ENCODE peak calls at places on chromosomes 3 and 15, in eight cellular contexts. F, W, X, N, B, I, K and Y are unnamed samples.

GRCh38 chr3:124084398-124084881 is 92.5 kb upstream of the ROPN1 start:
- DNase-seq in F (peak; percentile 33), W (no peak), X (no peak), N (no peak), B (no peak), I (no peak), K (peak; percentile 61), Y (no peak)

GRCh38 chr15:83626171-83626802 is 27.6 kb upstream of the ADAMTSL3 start:
- DNase-seq in F (no peak), W (no peak), X (no peak), N (no peak), B (no peak), I (no peak), K (no peak), Y (no peak)

GRCh38 chr3:8769088-8769822 is at the start of gene OXTR:
- DNase-seq in F (peak; percentile 69), W (peak; percentile 61), X (peak; percentile 41), N (no peak), B (peak; percentile 88), I (peak; percentile 68), K (peak; percentile 42), Y (peak; percentile 86)

GRCh38 chr15:90540768-90541167 is 11.0 kb downstream of the CRTC3 start:
- DNase-seq in F (no peak), W (no peak), X (no peak), N (no peak), B (no peak), I (no peak), K (no peak), Y (no peak)

GRCh38 chr3:170585008-170585936 is 603 bp downstream of the SLC7A14 start:
- DNase-seq in F (no peak), W (no peak), X (no peak), N (no peak), B (peak; percentile 7), I (no peak), K (no peak), Y (no peak)

GRCh38 chr15:63504979-63505841 is 817 bp downstream of the USP3 start:
- DNase-seq in F (peak; percentile 62), W (peak; percentile 53), X (no peak), N (peak; percentile 81), B (peak; percentile 50), I (peak; percentile 54), K (no peak), Y (peak; percentile 58)

GRCh38 chr3:179026636-179027035 is 45.0 kb downstream of the ZMAT3 start:
- DNase-seq in F (peak; percentile 32), W (no peak), X (no peak), N (no peak), B (no peak), I (no peak), K (no peak), Y (peak; percentile 68)

GRCh38 chr3:197343111-197343510 is 44.7 kb upstream of the DLG1 start:
- DNase-seq in F (no peak), W (no peak), X (no peak), N (no peak), B (no peak), I (no peak), K (no peak), Y (no peak)

GRCh38 chr3:139427283-139428060 is 38.0 kb upstream of the COPB2 start:
- DNase-seq in F (peak; percentile 84), W (no peak), X (peak; percentile 74), N (no peak), B (peak; percentile 48), I (no peak), K (peak; percentile 51), Y (peak; percentile 82)

GRCh38 chr3:66485291-66485968 is 15.4 kb downstream of the LRIG1 start:
- DNase-seq in F (peak; percentile 95), W (no peak), X (no peak), N (no peak), B (no peak), I (no peak), K (peak; percentile 80), Y (peak; percentile 75)

GRCh38 chr3:128548426-128549282 is 55.7 kb upstream of the GATA2 start:
- DNase-seq in F (peak; percentile 30), W (no peak), X (no peak), N (no peak), B (no peak), I (no peak), K (no peak), Y (peak; percentile 23)

GRCh38 chr15:51398676-51399075 is 57.2 kb downstream of the GLDN start:
- DNase-seq in F (no peak), W (no peak), X (no peak), N (no peak), B (no peak), I (no peak), K (no peak), Y (no peak)

GRCh38 chr15:51403946-51404695 is 62.7 kb downstream of the GLDN start:
- DNase-seq in F (no peak), W (no peak), X (no peak), N (no peak), B (no peak), I (no peak), K (no peak), Y (no peak)

GRCh38 chr15:51403072-51403878 is 61.8 kb downstream of the GLDN start:
- DNase-seq in F (peak; percentile 66), W (no peak), X (peak; percentile 26), N (no peak), B (no peak), I (no peak), K (no peak), Y (peak; percentile 55)

GRCh38 chr15:51401065-51401780 is 59.8 kb downstream of the GLDN start:
- DNase-seq in F (no peak), W (no peak), X (no peak), N (no peak), B (no peak), I (no peak), K (no peak), Y (no peak)

DNA sequence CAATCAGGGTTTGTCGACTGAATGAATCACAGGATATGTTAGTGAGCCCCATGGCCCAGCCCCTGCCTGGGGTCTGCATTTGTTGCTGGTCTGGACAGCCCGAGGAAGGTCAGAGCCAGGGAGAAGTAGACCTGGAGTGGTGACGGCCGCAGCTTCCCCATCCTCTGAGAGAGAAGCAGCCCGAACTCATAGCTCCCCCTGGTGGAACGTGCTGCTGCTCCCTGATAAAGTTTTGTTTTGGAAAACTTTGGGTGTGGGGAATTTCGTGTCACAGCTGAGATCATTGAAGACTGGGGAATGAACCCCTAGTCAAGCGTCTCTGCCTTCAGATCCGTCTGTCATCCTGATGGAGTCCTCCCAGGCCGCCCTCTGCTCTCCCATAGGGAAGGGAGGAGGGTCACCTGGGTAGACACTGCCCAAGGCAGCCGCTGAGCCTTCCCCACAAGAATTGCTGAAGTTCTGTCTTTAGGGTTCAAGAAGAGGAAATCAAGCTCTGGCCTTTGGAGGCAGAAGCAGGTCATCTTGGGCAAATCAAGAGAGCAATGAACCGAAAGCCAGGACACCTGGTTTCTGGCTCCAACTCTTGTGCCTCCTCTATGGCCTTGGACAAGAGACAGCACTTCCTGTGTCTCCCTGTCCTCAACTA is 60.5 kb downstream of the GLDN start:
- DNase-seq in F (peak; percentile 50), W (no peak), X (no peak), N (no peak), B (peak; percentile 70), I (no peak), K (no peak), Y (no peak)
- TF ChIP-seq CTCF in F (peak; percentile 68), W (peak; percentile 7), X (peak; percentile 73), N (peak; percentile 48), B (peak; percentile 76), I (no peak), K (peak; percentile 76), Y (peak; percentile 79)

GRCh38 chr15:51782357-51782896 is 31.0 kb downstream of the TMOD2 start:
- DNase-seq in F (peak; percentile 22), W (no peak), X (no peak), N (no peak), B (no peak), I (no peak), K (no peak), Y (no peak)
- TF ChIP-seq CTCF in F (no peak), W (no peak), X (peak; percentile 25), N (no peak), B (no peak), I (no peak), K (peak; percentile 42), Y (peak; percentile 35)

GRCh38 chr3:167102071-167102470 is 278.0 kb downstream of the ZBBX start:
- DNase-seq in F (no peak), W (no peak), X (no peak), N (no peak), B (no peak), I (no peak), K (no peak), Y (no peak)
- TF ChIP-seq CTCF in F (no peak), W (no peak), X (peak; percentile 3), N (no peak), B (peak; percentile 57), I (no peak), K (no peak), Y (peak; percentile 11)

GRCh38 chr3:26484140-26484539 is 138.4 kb upstream of the LRRC3B start:
- DNase-seq in F (no peak), W (no peak), X (no peak), N (no peak), B (peak; percentile 25), I (no peak), K (no peak), Y (no peak)
- TF ChIP-seq CTCF in F (no peak), W (no peak), X (no peak), N (no peak), B (peak; percentile 41), I (no peak), K (no peak), Y (no peak)

DNA sequence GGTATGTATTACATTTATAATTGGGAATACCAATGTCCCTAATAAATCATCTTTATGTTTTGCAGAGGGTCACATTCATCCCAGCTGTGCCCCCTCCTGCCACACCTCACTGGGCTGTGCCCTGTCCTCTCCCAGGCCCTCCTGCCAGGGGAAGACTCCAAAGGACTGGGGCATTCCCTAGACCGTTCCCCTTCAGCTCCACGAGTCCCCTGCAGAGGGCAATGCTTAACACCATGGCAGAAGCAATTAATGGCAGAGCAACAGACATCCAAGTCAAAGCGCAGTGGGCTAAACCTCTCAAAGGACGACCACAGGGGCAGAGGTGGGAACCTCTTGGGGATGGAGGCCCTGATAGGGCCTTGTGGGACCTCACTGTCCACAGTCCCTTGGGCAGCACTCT is 71.3 kb upstream of the SEC13 start:
- DNase-seq in F (no peak), W (no peak), X (no peak), N (no peak), B (no peak), I (no peak), K (no peak), Y (no peak)
- TF ChIP-seq CTCF in F (no peak), W (no peak), X (no peak), N (no peak), B (no peak), I (no peak), K (peak; percentile 4), Y (peak; percentile 23)

DNA sequence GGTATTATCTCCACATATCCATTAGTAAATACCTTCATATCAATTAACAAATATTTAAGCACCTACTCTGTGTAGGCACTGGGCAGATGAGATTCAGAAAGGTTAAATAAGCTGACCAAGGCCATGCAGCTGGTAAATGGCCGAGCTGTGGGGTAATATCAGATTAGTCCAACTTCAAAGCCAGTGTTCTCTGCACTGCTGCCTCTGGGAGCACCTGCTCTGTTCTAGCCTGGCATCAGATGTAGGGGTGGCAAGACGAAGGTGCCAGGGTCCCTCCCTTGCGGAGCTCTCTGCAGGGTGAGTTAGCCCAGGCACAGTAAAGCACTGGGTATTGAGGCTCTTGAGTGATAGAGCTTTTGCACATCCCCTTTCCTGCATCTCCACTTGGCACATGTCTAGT is 5.5 kb downstream of the TATDN2 start:
- DNase-seq in F (no peak), W (no peak), X (no peak), N (no peak), B (no peak), I (no peak), K (no peak), Y (no peak)
- TF ChIP-seq CTCF in F (no peak), W (no peak), X (no peak), N (no peak), B (no peak), I (no peak), K (no peak), Y (no peak)

GRCh38 chr3:28590851-28591250 is 242.2 kb upstream of the AZI2 start:
- DNase-seq in F (peak; percentile 9), W (no peak), X (peak; percentile 8), N (no peak), B (no peak), I (no peak), K (no peak), Y (no peak)
- TF ChIP-seq CTCF in F (no peak), W (no peak), X (no peak), N (no peak), B (no peak), I (no peak), K (no peak), Y (no peak)